ENCODE peak calls at places on chromosomes 2 and 18, in four cellular contexts. J is prostate gland, P is spleen, S is HCT116. X is an unnamed sample.

GRCh38 chr2:5692561-5693287 is 540 bp downstream of the SOX11 start:
- DNase-seq in S (no peak), P (peak), J (no peak), X (no peak)

GRCh38 chr2:23563673-23564617 is 179.0 kb downstream of the KLHL29 start:
- DNase-seq in S (no peak), J (peak), P (no peak), X (no peak)

GRCh38 chr2:184558713-184559464 is 39.4 kb upstream of the ZNF804A start:
- DNase-seq in S (no peak), J (no peak), P (no peak), X (no peak)

GRCh38 chr2:15880226-15881119 is 59.9 kb upstream of the MYCN start:
- DNase-seq in P (no peak), J (no peak), S (no peak), X (no peak)

GRCh38 chr2:219019436-219019835 is 21.9 kb downstream of the CFAP65 start:
- DNase-seq in P (peak), J (no peak), S (no peak), X (no peak)

GRCh38 chr2:212854766-212855165 is 296.6 kb downstream of the IKZF2 start:
- DNase-seq in P (no peak), S (no peak), J (no peak), X (no peak)

GRCh38 chr2:21042958-21043743 is 722 bp downstream of the APOB start:
- DNase-seq in S (peak), J (peak), P (peak), X (peak)

GRCh38 chr18:47754311-47755101 is 176.0 kb downstream of the SMAD2 start:
- DNase-seq in J (no peak), P (no peak), S (peak), X (peak)

GRCh38 chr18:22285299-22286140 is 116.1 kb downstream of the GATA6 start:
- DNase-seq in S (no peak), P (no peak), J (no peak), X (peak)

GRCh38 chr2:196927318-196928225 is 1.1 kb upstream of the PGAP1 start:
- DNase-seq in P (no peak), J (peak), S (no peak), X (no peak)

GRCh38 chr2:47490406-47490805 is 87.5 kb downstream of the MSH2 start:
- DNase-seq in S (no peak), J (no peak), P (no peak), X (no peak)

GRCh38 chr18:21682276-21683051 is 22.1 kb downstream of the ABHD3 start:
- DNase-seq in J (peak), S (no peak), P (no peak), X (peak)

GRCh38 chr2:3260959-3261358 is 116.7 kb downstream of the EIPR1 start:
- DNase-seq in S (no peak), P (no peak), J (no peak), X (no peak)

GRCh38 chr18:23906658-23907057 is 107.9 kb upstream of the TTC39C start:
- DNase-seq in S (no peak), P (no peak), J (no peak), X (no peak)

GRCh38 chr18:9132628-9133027 is 4.0 kb upstream of the ANKRD12 start:
- DNase-seq in S (no peak), J (no peak), P (no peak), X (no peak)

GRCh38 chr2:26255735-26256384 is 11.1 kb downstream of the HADHB start:
- DNase-seq in P (no peak), S (no peak), J (peak), X (peak)

GRCh38 chr2:85577063-85577385 is 362 bp upstream of the VAMP8 start:
- DNase-seq in P (no peak), S (no peak), J (no peak), X (no peak)

GRCh38 chr2:85580206-85580605 is 2.8 kb downstream of the VAMP8 start:
- DNase-seq in P (peak), J (no peak), S (no peak), X (no peak)

GRCh38 chr2:85579266-85579935 is 2.0 kb downstream of the VAMP8 start:
- DNase-seq in S (no peak), J (no peak), P (no peak), X (no peak)

GRCh38 chr2:85577386-85578242 is at the start of gene VAMP8:
- DNase-seq in P (peak), J (peak), S (peak), X (peak)

GRCh38 chr2:85578243-85579180 is 1.1 kb downstream of the VAMP8 start:
- DNase-seq in S (no peak), P (peak), J (no peak), X (peak)
- TF ChIP-seq POLR2AphosphoS5 in S (no peak), P (peak), J (no peak), X (peak)

GRCh38 chr18:10374615-10375295 is 79.7 kb upstream of the APCDD1 start:
- DNase-seq in J (peak), S (no peak), P (no peak), X (no peak)
- H3K27ac ChIP-seq in J (no peak), S (no peak), P (no peak), X (no peak)

GRCh38 chr18:68394705-68395104 is 320.2 kb downstream of the TMX3 start:
- DNase-seq in S (no peak), P (no peak), J (no peak), X (no peak)

GRCh38 chr18:68397241-68398035 is 317.5 kb downstream of the TMX3 start:
- DNase-seq in J (no peak), S (no peak), P (no peak), X (no peak)

GRCh38 chr18:68387246-68387645 is 327.7 kb downstream of the TMX3 start:
- DNase-seq in P (no peak), J (no peak), S (no peak), X (no peak)

DNA sequence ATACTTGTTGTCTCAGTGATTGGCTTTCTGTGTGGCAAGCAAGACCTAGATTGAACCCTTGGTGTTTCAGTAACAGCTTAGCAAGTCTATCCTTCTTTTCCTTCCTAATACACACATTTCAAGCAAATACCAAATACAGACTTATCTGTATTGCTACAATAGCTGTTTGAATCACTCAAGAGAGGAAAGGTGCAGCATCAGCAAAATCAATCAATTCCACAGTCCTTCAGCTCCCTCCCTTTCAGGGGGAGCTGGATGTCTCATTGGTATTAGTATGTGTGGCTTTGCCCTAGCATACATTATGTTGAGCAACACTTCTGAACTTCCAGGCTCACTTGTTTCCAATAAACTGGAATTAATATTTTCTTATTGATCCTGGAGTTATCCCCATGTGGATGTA is 323.1 kb downstream of the TMX3 start:
- DNase-seq in P (no peak), S (no peak), J (no peak), X (no peak)
- TF ChIP-seq POLR2AphosphoS5 in P (no peak), S (no peak), J (no peak), X (no peak)

GRCh38 chr18:8081267-8081666 is 514.2 kb downstream of the PTPRM start:
- DNase-seq in J (no peak), P (no peak), S (no peak), X (no peak)
- H3K27ac ChIP-seq in J (peak), P (no peak), S (no peak), X (no peak)

GRCh38 chr2:97645700-97646629 is at the start of gene COX5B:
- DNase-seq in P (peak), J (peak), S (peak), X (peak)
- TF ChIP-seq POLR2AphosphoS5 in P (peak), J (peak), S (peak), X (peak)

GRCh38 chr2:175039490-175039889 is 34.3 kb upstream of the CHN1 start:
- DNase-seq in J (no peak), P (no peak), S (no peak), X (no peak)
- H3K27ac ChIP-seq in J (no peak), P (no peak), S (no peak), X (no peak)